ENCODE peak calls at places on chromosomes 3 and 15, in seven cellular contexts. One of them, this sample, is unnamed.

GRCh38 chr3:134345202-134345601 is 29.0 kb downstream of the AMOTL2 start:
- DNase-seq in heart right ventricle: no peak
- DNase-seq in dermis blood vessel endothelial cell: no peak
- DNase-seq in epithelial cell of esophagus: no peak
- DNase-seq in stomach: no peak
- DNase-seq in SW480: no peak
- DNase-seq in T-helper 22 cell: no peak
- DNase-seq in this sample: no peak

GRCh38 chr3:141402476-141403171 is 34.3 kb downstream of the ZBTB38 start:
- DNase-seq in epithelial cell of esophagus: peak; percentile 54
- DNase-seq in dermis blood vessel endothelial cell: peak; percentile 63
- DNase-seq in heart right ventricle: peak; percentile 80
- DNase-seq in stomach: peak; percentile 67
- DNase-seq in SW480: peak; percentile 21
- DNase-seq in T-helper 22 cell: peak; percentile 19
- DNase-seq in this sample: peak; percentile 83

GRCh38 chr3:69872783-69873378 is 126.7 kb upstream of the SAMMSON start:
- DNase-seq in stomach: no peak
- DNase-seq in T-helper 22 cell: no peak
- DNase-seq in heart right ventricle: no peak
- DNase-seq in SW480: no peak
- DNase-seq in dermis blood vessel endothelial cell: no peak
- DNase-seq in epithelial cell of esophagus: no peak
- DNase-seq in this sample: no peak

GRCh38 chr15:101048191-101049011 is 129.2 kb downstream of the LRRK1 start:
- DNase-seq in heart right ventricle: no peak
- DNase-seq in dermis blood vessel endothelial cell: no peak
- DNase-seq in T-helper 22 cell: no peak
- DNase-seq in epithelial cell of esophagus: no peak
- DNase-seq in stomach: peak; percentile 18
- DNase-seq in SW480: no peak
- DNase-seq in this sample: no peak

GRCh38 chr3:45322616-45323015 is 65.8 kb upstream of the LARS2 start:
- DNase-seq in heart right ventricle: no peak
- DNase-seq in dermis blood vessel endothelial cell: no peak
- DNase-seq in T-helper 22 cell: no peak
- DNase-seq in stomach: no peak
- DNase-seq in epithelial cell of esophagus: no peak
- DNase-seq in SW480: no peak
- DNase-seq in this sample: no peak

GRCh38 chr3:116939091-116939490 is 229.5 kb downstream of the TUSC7 start:
- DNase-seq in dermis blood vessel endothelial cell: no peak
- DNase-seq in epithelial cell of esophagus: peak; percentile 45
- DNase-seq in SW480: no peak
- DNase-seq in T-helper 22 cell: no peak
- DNase-seq in heart right ventricle: no peak
- DNase-seq in stomach: no peak
- DNase-seq in this sample: no peak

GRCh38 chr3:167743799-167744198 is 8.3 kb downstream of the SERPINI1 start:
- DNase-seq in T-helper 22 cell: no peak
- DNase-seq in epithelial cell of esophagus: no peak
- DNase-seq in SW480: no peak
- DNase-seq in dermis blood vessel endothelial cell: no peak
- DNase-seq in heart right ventricle: no peak
- DNase-seq in stomach: no peak
- DNase-seq in this sample: no peak

GRCh38 chr3:41846850-41847249 is 115.1 kb downstream of the ULK4 start:
- DNase-seq in dermis blood vessel endothelial cell: no peak
- DNase-seq in heart right ventricle: no peak
- DNase-seq in SW480: no peak
- DNase-seq in T-helper 22 cell: no peak
- DNase-seq in stomach: no peak
- DNase-seq in epithelial cell of esophagus: no peak
- DNase-seq in this sample: peak; percentile 16

GRCh38 chr3:835096-835495 is 257.7 kb upstream of the CNTN6 start:
- DNase-seq in T-helper 22 cell: no peak
- DNase-seq in SW480: no peak
- DNase-seq in dermis blood vessel endothelial cell: no peak
- DNase-seq in stomach: no peak
- DNase-seq in epithelial cell of esophagus: no peak
- DNase-seq in heart right ventricle: no peak
- DNase-seq in this sample: no peak

GRCh38 chr3:183533410-183534132 is 21.9 kb downstream of the KLHL6 start:
- DNase-seq in dermis blood vessel endothelial cell: no peak
- DNase-seq in epithelial cell of esophagus: no peak
- DNase-seq in T-helper 22 cell: no peak
- DNase-seq in stomach: no peak
- DNase-seq in heart right ventricle: no peak
- DNase-seq in SW480: no peak
- DNase-seq in this sample: peak; percentile 37

GRCh38 chr15:101316529-101316928 is 21.5 kb upstream of the SNRPA1 start:
- DNase-seq in heart right ventricle: no peak
- DNase-seq in dermis blood vessel endothelial cell: no peak
- DNase-seq in T-helper 22 cell: no peak
- DNase-seq in epithelial cell of esophagus: no peak
- DNase-seq in stomach: no peak
- DNase-seq in SW480: no peak
- DNase-seq in this sample: no peak

GRCh38 chr3:4416961-4417360 is 50.1 kb downstream of the SUMF1 start:
- DNase-seq in dermis blood vessel endothelial cell: peak; percentile 80
- DNase-seq in stomach: no peak
- DNase-seq in SW480: no peak
- DNase-seq in epithelial cell of esophagus: peak; percentile 100
- DNase-seq in heart right ventricle: no peak
- DNase-seq in T-helper 22 cell: no peak
- DNase-seq in this sample: peak; percentile 86

GRCh38 chr3:10480871-10481378 is 24.5 kb downstream of the ATP2B2 start:
- DNase-seq in T-helper 22 cell: no peak
- DNase-seq in epithelial cell of esophagus: no peak
- DNase-seq in heart right ventricle: no peak
- DNase-seq in dermis blood vessel endothelial cell: no peak
- DNase-seq in stomach: no peak
- DNase-seq in SW480: no peak
- DNase-seq in this sample: no peak

GRCh38 chr3:135576786-135577185 is 388.7 kb upstream of the PPP2R3A start:
- DNase-seq in stomach: no peak
- DNase-seq in T-helper 22 cell: no peak
- DNase-seq in epithelial cell of esophagus: no peak
- DNase-seq in dermis blood vessel endothelial cell: no peak
- DNase-seq in heart right ventricle: no peak
- DNase-seq in SW480: no peak
- DNase-seq in this sample: no peak

GRCh38 chr15:77187751-77188464 is 117.0 kb upstream of the TSPAN3 start:
- DNase-seq in stomach: no peak
- DNase-seq in T-helper 22 cell: no peak
- DNase-seq in heart right ventricle: no peak
- DNase-seq in dermis blood vessel endothelial cell: peak; percentile 97
- DNase-seq in SW480: no peak
- DNase-seq in epithelial cell of esophagus: peak; percentile 42
- DNase-seq in this sample: no peak

GRCh38 chr15:57411945-57412768 is 35.9 kb downstream of the CGNL1 start:
- DNase-seq in SW480: no peak
- DNase-seq in epithelial cell of esophagus: no peak
- DNase-seq in stomach: no peak
- DNase-seq in T-helper 22 cell: no peak
- DNase-seq in heart right ventricle: peak; percentile 40
- DNase-seq in dermis blood vessel endothelial cell: no peak
- DNase-seq in this sample: no peak

GRCh38 chr3:112776000-112776399 is 70.7 kb downstream of the CD200R1L start:
- DNase-seq in T-helper 22 cell: no peak
- DNase-seq in heart right ventricle: no peak
- DNase-seq in epithelial cell of esophagus: peak; percentile 98
- DNase-seq in SW480: no peak
- DNase-seq in stomach: no peak
- DNase-seq in dermis blood vessel endothelial cell: no peak
- DNase-seq in this sample: no peak

GRCh38 chr3:96813820-96814580 is 394 bp upstream of the EPHA6 start:
- DNase-seq in T-helper 22 cell: no peak
- DNase-seq in epithelial cell of esophagus: peak; percentile 57
- DNase-seq in SW480: no peak
- DNase-seq in stomach: peak; percentile 35
- DNase-seq in heart right ventricle: peak; percentile 22
- DNase-seq in dermis blood vessel endothelial cell: peak; percentile 56
- DNase-seq in this sample: peak; percentile 71

GRCh38 chr3:71487418-71487817 is 96.1 kb downstream of the FOXP1 start:
- DNase-seq in SW480: no peak
- DNase-seq in epithelial cell of esophagus: no peak
- DNase-seq in stomach: no peak
- DNase-seq in heart right ventricle: no peak
- DNase-seq in dermis blood vessel endothelial cell: no peak
- DNase-seq in T-helper 22 cell: no peak
- DNase-seq in this sample: no peak

GRCh38 chr15:80803580-80804525 is 24.7 kb downstream of the CEMIP start:
- DNase-seq in SW480: no peak
- DNase-seq in epithelial cell of esophagus: no peak
- DNase-seq in T-helper 22 cell: no peak
- DNase-seq in stomach: no peak
- DNase-seq in dermis blood vessel endothelial cell: no peak
- DNase-seq in heart right ventricle: no peak
- DNase-seq in this sample: no peak

GRCh38 chr15:39592500-39592899 is 11.6 kb downstream of the THBS1 start:
- DNase-seq in stomach: no peak
- DNase-seq in SW480: no peak
- DNase-seq in dermis blood vessel endothelial cell: peak; percentile 72
- DNase-seq in T-helper 22 cell: no peak
- DNase-seq in heart right ventricle: no peak
- DNase-seq in epithelial cell of esophagus: peak; percentile 43
- DNase-seq in this sample: peak; percentile 50

GRCh38 chr3:129519896-129520440 is 8.5 kb upstream of the RHO start:
- DNase-seq in SW480: no peak
- DNase-seq in heart right ventricle: no peak
- DNase-seq in dermis blood vessel endothelial cell: no peak
- DNase-seq in T-helper 22 cell: no peak
- DNase-seq in stomach: no peak
- DNase-seq in epithelial cell of esophagus: no peak
- DNase-seq in this sample: no peak

GRCh38 chr3:188947983-188948657 is 223.7 kb upstream of the TPRG1 start:
- DNase-seq in heart right ventricle: peak; percentile 91
- DNase-seq in SW480: peak; percentile 78
- DNase-seq in stomach: peak; percentile 97
- DNase-seq in epithelial cell of esophagus: peak; percentile 81
- DNase-seq in T-helper 22 cell: no peak
- DNase-seq in dermis blood vessel endothelial cell: peak; percentile 84
- DNase-seq in this sample: peak; percentile 99

GRCh38 chr3:18559323-18559972 is 134.3 kb upstream of the SATB1 start:
- DNase-seq in T-helper 22 cell: no peak
- DNase-seq in SW480: peak; percentile 52
- DNase-seq in stomach: peak; percentile 30
- DNase-seq in dermis blood vessel endothelial cell: peak; percentile 3
- DNase-seq in epithelial cell of esophagus: peak; percentile 58
- DNase-seq in heart right ventricle: no peak
- DNase-seq in this sample: peak; percentile 53

GRCh38 chr3:8742921-8743605 is 9.5 kb downstream of the CAV3 start:
- DNase-seq in dermis blood vessel endothelial cell: no peak
- DNase-seq in T-helper 22 cell: no peak
- DNase-seq in heart right ventricle: no peak
- DNase-seq in stomach: no peak
- DNase-seq in SW480: no peak
- DNase-seq in epithelial cell of esophagus: peak; percentile 61
- DNase-seq in this sample: no peak

GRCh38 chr3:194379651-194380050 is 10.1 kb upstream of the LRRC15 start:
- DNase-seq in epithelial cell of esophagus: no peak
- DNase-seq in stomach: peak; percentile 3
- DNase-seq in dermis blood vessel endothelial cell: no peak
- DNase-seq in SW480: no peak
- DNase-seq in T-helper 22 cell: no peak
- DNase-seq in heart right ventricle: no peak
- DNase-seq in this sample: no peak

GRCh38 chr15:35583863-35584528 is 38.0 kb upstream of the DPH6 start:
- DNase-seq in dermis blood vessel endothelial cell: no peak
- DNase-seq in heart right ventricle: no peak
- DNase-seq in epithelial cell of esophagus: no peak
- DNase-seq in SW480: no peak
- DNase-seq in T-helper 22 cell: no peak
- DNase-seq in stomach: no peak
- DNase-seq in this sample: peak; percentile 61